ENCODE peak calls at places on chromosomes 16 and 17, in ten cellular contexts. One of them, this sample, is unnamed.

GRCh38 chr16:88368994-88369393 is 13.8 kb upstream of the ZNF469 start:
- DNase-seq in T-helper 2 cell: no peak
- DNase-seq in heart right ventricle: no peak
- DNase-seq in stimulated activated CD8-positive, alpha-beta memory T cell treated with anti-CD3 and anti-CD28 coated beads, Interleukin-15, amount 100 ng/mL, for 24 hours: no peak
- DNase-seq in activated CD4-positive, alpha-beta T cell treated with anti-CD3 and anti-CD28 coated beads, Interleukin-2, amount 50 U/mL, for 1 hour: no peak
- DNase-seq in Right ventricle myocardium superior: peak; percentile 2
- DNase-seq in activated T-cell treated with anti-CD3 and anti-CD28 coated beads, Interleukin-2, amount 50 U/mL, for 48 hours: no peak
- DNase-seq in hippocampal formation: no peak
- DNase-seq in ELR: no peak
- DNase-seq in activated gamma-delta T cell treated with Interleukin-2 at 50 U/mL for 16 hours: no peak
- DNase-seq in this sample: no peak

GRCh38 chr16:3759736-3760135 is 42.4 kb upstream of the TRAP1 start:
- DNase-seq in T-helper 2 cell: no peak
- DNase-seq in heart right ventricle: no peak
- DNase-seq in stimulated activated CD8-positive, alpha-beta memory T cell treated with anti-CD3 and anti-CD28 coated beads, Interleukin-15, amount 100 ng/mL, for 24 hours: no peak
- DNase-seq in activated CD4-positive, alpha-beta T cell treated with anti-CD3 and anti-CD28 coated beads, Interleukin-2, amount 50 U/mL, for 1 hour: no peak
- DNase-seq in Right ventricle myocardium superior: no peak
- DNase-seq in activated T-cell treated with anti-CD3 and anti-CD28 coated beads, Interleukin-2, amount 50 U/mL, for 48 hours: no peak
- DNase-seq in hippocampal formation: no peak
- DNase-seq in ELR: no peak
- DNase-seq in activated gamma-delta T cell treated with Interleukin-2 at 50 U/mL for 16 hours: no peak
- DNase-seq in this sample: no peak

GRCh38 chr16:5027086-5027485 is 6.6 kb downstream of the NAGPA start:
- DNase-seq in T-helper 2 cell: no peak
- DNase-seq in heart right ventricle: no peak
- DNase-seq in stimulated activated CD8-positive, alpha-beta memory T cell treated with anti-CD3 and anti-CD28 coated beads, Interleukin-15, amount 100 ng/mL, for 24 hours: no peak
- DNase-seq in activated CD4-positive, alpha-beta T cell treated with anti-CD3 and anti-CD28 coated beads, Interleukin-2, amount 50 U/mL, for 1 hour: no peak
- DNase-seq in Right ventricle myocardium superior: no peak
- DNase-seq in activated T-cell treated with anti-CD3 and anti-CD28 coated beads, Interleukin-2, amount 50 U/mL, for 48 hours: no peak
- DNase-seq in hippocampal formation: no peak
- DNase-seq in ELR: no peak
- DNase-seq in activated gamma-delta T cell treated with Interleukin-2 at 50 U/mL for 16 hours: no peak
- DNase-seq in this sample: no peak

GRCh38 chr16:3158014-3158497 is 23.2 kb downstream of the ZNF213 start:
- DNase-seq in T-helper 2 cell: no peak
- DNase-seq in heart right ventricle: no peak
- DNase-seq in stimulated activated CD8-positive, alpha-beta memory T cell treated with anti-CD3 and anti-CD28 coated beads, Interleukin-15, amount 100 ng/mL, for 24 hours: no peak
- DNase-seq in activated CD4-positive, alpha-beta T cell treated with anti-CD3 and anti-CD28 coated beads, Interleukin-2, amount 50 U/mL, for 1 hour: no peak
- DNase-seq in Right ventricle myocardium superior: peak; percentile 44
- DNase-seq in activated T-cell treated with anti-CD3 and anti-CD28 coated beads, Interleukin-2, amount 50 U/mL, for 48 hours: peak; percentile 37
- DNase-seq in hippocampal formation: no peak
- DNase-seq in ELR: peak; percentile 46
- DNase-seq in activated gamma-delta T cell treated with Interleukin-2 at 50 U/mL for 16 hours: no peak
- DNase-seq in this sample: no peak

GRCh38 chr17:34584805-34585416 is 5.5 kb downstream of the TMEM132E start:
- DNase-seq in T-helper 2 cell: no peak
- DNase-seq in heart right ventricle: no peak
- DNase-seq in stimulated activated CD8-positive, alpha-beta memory T cell treated with anti-CD3 and anti-CD28 coated beads, Interleukin-15, amount 100 ng/mL, for 24 hours: no peak
- DNase-seq in activated CD4-positive, alpha-beta T cell treated with anti-CD3 and anti-CD28 coated beads, Interleukin-2, amount 50 U/mL, for 1 hour: no peak
- DNase-seq in Right ventricle myocardium superior: no peak
- DNase-seq in activated T-cell treated with anti-CD3 and anti-CD28 coated beads, Interleukin-2, amount 50 U/mL, for 48 hours: no peak
- DNase-seq in hippocampal formation: peak; percentile 53
- DNase-seq in ELR: peak; percentile 39
- DNase-seq in activated gamma-delta T cell treated with Interleukin-2 at 50 U/mL for 16 hours: no peak
- DNase-seq in this sample: no peak

GRCh38 chr17:75909812-75910274 is 5.2 kb upstream of the MRPL38 start:
- DNase-seq in T-helper 2 cell: no peak
- DNase-seq in heart right ventricle: no peak
- DNase-seq in stimulated activated CD8-positive, alpha-beta memory T cell treated with anti-CD3 and anti-CD28 coated beads, Interleukin-15, amount 100 ng/mL, for 24 hours: no peak
- DNase-seq in activated CD4-positive, alpha-beta T cell treated with anti-CD3 and anti-CD28 coated beads, Interleukin-2, amount 50 U/mL, for 1 hour: no peak
- DNase-seq in Right ventricle myocardium superior: peak; percentile 50
- DNase-seq in activated T-cell treated with anti-CD3 and anti-CD28 coated beads, Interleukin-2, amount 50 U/mL, for 48 hours: no peak
- DNase-seq in hippocampal formation: no peak
- DNase-seq in ELR: no peak
- DNase-seq in activated gamma-delta T cell treated with Interleukin-2 at 50 U/mL for 16 hours: no peak
- DNase-seq in this sample: peak; percentile 53

GRCh38 chr16:11128211-11129123 is 127.5 kb downstream of the SOCS1 start:
- DNase-seq in T-helper 2 cell: no peak
- DNase-seq in heart right ventricle: peak; percentile 65
- DNase-seq in stimulated activated CD8-positive, alpha-beta memory T cell treated with anti-CD3 and anti-CD28 coated beads, Interleukin-15, amount 100 ng/mL, for 24 hours: no peak
- DNase-seq in activated CD4-positive, alpha-beta T cell treated with anti-CD3 and anti-CD28 coated beads, Interleukin-2, amount 50 U/mL, for 1 hour: no peak
- DNase-seq in Right ventricle myocardium superior: peak; percentile 85
- DNase-seq in activated T-cell treated with anti-CD3 and anti-CD28 coated beads, Interleukin-2, amount 50 U/mL, for 48 hours: no peak
- DNase-seq in hippocampal formation: no peak
- DNase-seq in ELR: peak; percentile 62
- DNase-seq in activated gamma-delta T cell treated with Interleukin-2 at 50 U/mL for 16 hours: no peak
- DNase-seq in this sample: no peak

GRCh38 chr17:82048571-82048971 is 3.0 kb downstream of the RFNG start:
- DNase-seq in T-helper 2 cell: no peak
- DNase-seq in heart right ventricle: no peak
- DNase-seq in stimulated activated CD8-positive, alpha-beta memory T cell treated with anti-CD3 and anti-CD28 coated beads, Interleukin-15, amount 100 ng/mL, for 24 hours: no peak
- DNase-seq in activated CD4-positive, alpha-beta T cell treated with anti-CD3 and anti-CD28 coated beads, Interleukin-2, amount 50 U/mL, for 1 hour: no peak
- DNase-seq in Right ventricle myocardium superior: no peak
- DNase-seq in activated T-cell treated with anti-CD3 and anti-CD28 coated beads, Interleukin-2, amount 50 U/mL, for 48 hours: no peak
- DNase-seq in hippocampal formation: no peak
- DNase-seq in ELR: no peak
- DNase-seq in activated gamma-delta T cell treated with Interleukin-2 at 50 U/mL for 16 hours: no peak
- DNase-seq in this sample: no peak

GRCh38 chr16:56362057-56362655 is 63.2 kb downstream of the AMFR start:
- DNase-seq in T-helper 2 cell: no peak
- DNase-seq in heart right ventricle: no peak
- DNase-seq in stimulated activated CD8-positive, alpha-beta memory T cell treated with anti-CD3 and anti-CD28 coated beads, Interleukin-15, amount 100 ng/mL, for 24 hours: no peak
- DNase-seq in activated CD4-positive, alpha-beta T cell treated with anti-CD3 and anti-CD28 coated beads, Interleukin-2, amount 50 U/mL, for 1 hour: no peak
- DNase-seq in Right ventricle myocardium superior: no peak
- DNase-seq in activated T-cell treated with anti-CD3 and anti-CD28 coated beads, Interleukin-2, amount 50 U/mL, for 48 hours: peak; percentile 14
- DNase-seq in hippocampal formation: no peak
- DNase-seq in ELR: no peak
- DNase-seq in activated gamma-delta T cell treated with Interleukin-2 at 50 U/mL for 16 hours: no peak
- DNase-seq in this sample: no peak

GRCh38 chr17:55458977-55459376 is 37.3 kb upstream of the MMD start:
- DNase-seq in T-helper 2 cell: peak; percentile 38
- DNase-seq in heart right ventricle: no peak
- DNase-seq in stimulated activated CD8-positive, alpha-beta memory T cell treated with anti-CD3 and anti-CD28 coated beads, Interleukin-15, amount 100 ng/mL, for 24 hours: peak; percentile 6
- DNase-seq in activated CD4-positive, alpha-beta T cell treated with anti-CD3 and anti-CD28 coated beads, Interleukin-2, amount 50 U/mL, for 1 hour: no peak
- DNase-seq in Right ventricle myocardium superior: no peak
- DNase-seq in activated T-cell treated with anti-CD3 and anti-CD28 coated beads, Interleukin-2, amount 50 U/mL, for 48 hours: peak; percentile 81
- DNase-seq in hippocampal formation: no peak
- DNase-seq in ELR: peak; percentile 97
- DNase-seq in activated gamma-delta T cell treated with Interleukin-2 at 50 U/mL for 16 hours: no peak
- DNase-seq in this sample: no peak

GRCh38 chr17:37742114-37742761 is 2.6 kb downstream of the HNF1B start:
- DNase-seq in T-helper 2 cell: no peak
- DNase-seq in heart right ventricle: no peak
- DNase-seq in stimulated activated CD8-positive, alpha-beta memory T cell treated with anti-CD3 and anti-CD28 coated beads, Interleukin-15, amount 100 ng/mL, for 24 hours: no peak
- DNase-seq in activated CD4-positive, alpha-beta T cell treated with anti-CD3 and anti-CD28 coated beads, Interleukin-2, amount 50 U/mL, for 1 hour: no peak
- DNase-seq in Right ventricle myocardium superior: no peak
- DNase-seq in activated T-cell treated with anti-CD3 and anti-CD28 coated beads, Interleukin-2, amount 50 U/mL, for 48 hours: peak; percentile 36
- DNase-seq in hippocampal formation: no peak
- DNase-seq in ELR: peak; percentile 47
- DNase-seq in activated gamma-delta T cell treated with Interleukin-2 at 50 U/mL for 16 hours: no peak
- DNase-seq in this sample: no peak

GRCh38 chr16:26857371-26857770 is 209.4 kb upstream of the C16orf82 start:
- DNase-seq in T-helper 2 cell: no peak
- DNase-seq in heart right ventricle: no peak
- DNase-seq in stimulated activated CD8-positive, alpha-beta memory T cell treated with anti-CD3 and anti-CD28 coated beads, Interleukin-15, amount 100 ng/mL, for 24 hours: no peak
- DNase-seq in activated CD4-positive, alpha-beta T cell treated with anti-CD3 and anti-CD28 coated beads, Interleukin-2, amount 50 U/mL, for 1 hour: no peak
- DNase-seq in Right ventricle myocardium superior: no peak
- DNase-seq in activated T-cell treated with anti-CD3 and anti-CD28 coated beads, Interleukin-2, amount 50 U/mL, for 48 hours: no peak
- DNase-seq in hippocampal formation: no peak
- DNase-seq in ELR: no peak
- DNase-seq in activated gamma-delta T cell treated with Interleukin-2 at 50 U/mL for 16 hours: no peak
- DNase-seq in this sample: no peak

GRCh38 chr17:49746791-49747490 is 17.0 kb downstream of the FAM117A start:
- DNase-seq in T-helper 2 cell: no peak
- DNase-seq in heart right ventricle: no peak
- DNase-seq in stimulated activated CD8-positive, alpha-beta memory T cell treated with anti-CD3 and anti-CD28 coated beads, Interleukin-15, amount 100 ng/mL, for 24 hours: no peak
- DNase-seq in activated CD4-positive, alpha-beta T cell treated with anti-CD3 and anti-CD28 coated beads, Interleukin-2, amount 50 U/mL, for 1 hour: no peak
- DNase-seq in Right ventricle myocardium superior: no peak
- DNase-seq in activated T-cell treated with anti-CD3 and anti-CD28 coated beads, Interleukin-2, amount 50 U/mL, for 48 hours: no peak
- DNase-seq in hippocampal formation: no peak
- DNase-seq in ELR: no peak
- DNase-seq in activated gamma-delta T cell treated with Interleukin-2 at 50 U/mL for 16 hours: no peak
- DNase-seq in this sample: no peak

GRCh38 chr16:75317101-75317522 is 65.7 kb upstream of the BCAR1 start:
- DNase-seq in T-helper 2 cell: no peak
- DNase-seq in heart right ventricle: peak; percentile 66
- DNase-seq in stimulated activated CD8-positive, alpha-beta memory T cell treated with anti-CD3 and anti-CD28 coated beads, Interleukin-15, amount 100 ng/mL, for 24 hours: no peak
- DNase-seq in activated CD4-positive, alpha-beta T cell treated with anti-CD3 and anti-CD28 coated beads, Interleukin-2, amount 50 U/mL, for 1 hour: no peak
- DNase-seq in Right ventricle myocardium superior: no peak
- DNase-seq in activated T-cell treated with anti-CD3 and anti-CD28 coated beads, Interleukin-2, amount 50 U/mL, for 48 hours: no peak
- DNase-seq in hippocampal formation: no peak
- DNase-seq in ELR: no peak
- DNase-seq in activated gamma-delta T cell treated with Interleukin-2 at 50 U/mL for 16 hours: no peak
- DNase-seq in this sample: no peak

GRCh38 chr17:50365649-50366393 is 7.2 kb downstream of the MRPL27 start:
- DNase-seq in T-helper 2 cell: no peak
- DNase-seq in heart right ventricle: no peak
- DNase-seq in stimulated activated CD8-positive, alpha-beta memory T cell treated with anti-CD3 and anti-CD28 coated beads, Interleukin-15, amount 100 ng/mL, for 24 hours: no peak
- DNase-seq in activated CD4-positive, alpha-beta T cell treated with anti-CD3 and anti-CD28 coated beads, Interleukin-2, amount 50 U/mL, for 1 hour: no peak
- DNase-seq in Right ventricle myocardium superior: no peak
- DNase-seq in activated T-cell treated with anti-CD3 and anti-CD28 coated beads, Interleukin-2, amount 50 U/mL, for 48 hours: no peak
- DNase-seq in hippocampal formation: no peak
- DNase-seq in ELR: no peak
- DNase-seq in activated gamma-delta T cell treated with Interleukin-2 at 50 U/mL for 16 hours: no peak
- DNase-seq in this sample: no peak

GRCh38 chr17:77456951-77457548 is 316.3 kb downstream of the SEC14L1 start:
- DNase-seq in T-helper 2 cell: no peak
- DNase-seq in heart right ventricle: no peak
- DNase-seq in stimulated activated CD8-positive, alpha-beta memory T cell treated with anti-CD3 and anti-CD28 coated beads, Interleukin-15, amount 100 ng/mL, for 24 hours: no peak
- DNase-seq in activated CD4-positive, alpha-beta T cell treated with anti-CD3 and anti-CD28 coated beads, Interleukin-2, amount 50 U/mL, for 1 hour: no peak
- DNase-seq in Right ventricle myocardium superior: no peak
- DNase-seq in activated T-cell treated with anti-CD3 and anti-CD28 coated beads, Interleukin-2, amount 50 U/mL, for 48 hours: peak; percentile 74
- DNase-seq in hippocampal formation: no peak
- DNase-seq in ELR: no peak
- DNase-seq in activated gamma-delta T cell treated with Interleukin-2 at 50 U/mL for 16 hours: no peak
- DNase-seq in this sample: no peak

GRCh38 chr17:81707725-81708646 is 4.1 kb upstream of the SLC25A10 start:
- DNase-seq in T-helper 2 cell: no peak
- DNase-seq in heart right ventricle: no peak
- DNase-seq in stimulated activated CD8-positive, alpha-beta memory T cell treated with anti-CD3 and anti-CD28 coated beads, Interleukin-15, amount 100 ng/mL, for 24 hours: no peak
- DNase-seq in activated CD4-positive, alpha-beta T cell treated with anti-CD3 and anti-CD28 coated beads, Interleukin-2, amount 50 U/mL, for 1 hour: no peak
- DNase-seq in Right ventricle myocardium superior: peak; percentile 36
- DNase-seq in activated T-cell treated with anti-CD3 and anti-CD28 coated beads, Interleukin-2, amount 50 U/mL, for 48 hours: no peak
- DNase-seq in hippocampal formation: no peak
- DNase-seq in ELR: no peak
- DNase-seq in activated gamma-delta T cell treated with Interleukin-2 at 50 U/mL for 16 hours: no peak
- DNase-seq in this sample: no peak

GRCh38 chr17:45101883-45102811 is 30.2 kb downstream of the PLCD3 start:
- DNase-seq in T-helper 2 cell: no peak
- DNase-seq in heart right ventricle: no peak
- DNase-seq in stimulated activated CD8-positive, alpha-beta memory T cell treated with anti-CD3 and anti-CD28 coated beads, Interleukin-15, amount 100 ng/mL, for 24 hours: no peak
- DNase-seq in activated CD4-positive, alpha-beta T cell treated with anti-CD3 and anti-CD28 coated beads, Interleukin-2, amount 50 U/mL, for 1 hour: no peak
- DNase-seq in Right ventricle myocardium superior: no peak
- DNase-seq in activated T-cell treated with anti-CD3 and anti-CD28 coated beads, Interleukin-2, amount 50 U/mL, for 48 hours: no peak
- DNase-seq in hippocampal formation: no peak
- DNase-seq in ELR: no peak
- DNase-seq in activated gamma-delta T cell treated with Interleukin-2 at 50 U/mL for 16 hours: no peak
- DNase-seq in this sample: no peak

GRCh38 chr17:58666858-58667267 is 25.0 kb downstream of the TEX14 start:
- DNase-seq in T-helper 2 cell: no peak
- DNase-seq in heart right ventricle: peak; percentile 87
- DNase-seq in stimulated activated CD8-positive, alpha-beta memory T cell treated with anti-CD3 and anti-CD28 coated beads, Interleukin-15, amount 100 ng/mL, for 24 hours: no peak
- DNase-seq in activated CD4-positive, alpha-beta T cell treated with anti-CD3 and anti-CD28 coated beads, Interleukin-2, amount 50 U/mL, for 1 hour: peak; percentile 22
- DNase-seq in Right ventricle myocardium superior: peak; percentile 84
- DNase-seq in activated T-cell treated with anti-CD3 and anti-CD28 coated beads, Interleukin-2, amount 50 U/mL, for 48 hours: peak; percentile 35
- DNase-seq in hippocampal formation: no peak
- DNase-seq in ELR: no peak
- DNase-seq in activated gamma-delta T cell treated with Interleukin-2 at 50 U/mL for 16 hours: no peak
- DNase-seq in this sample: peak; percentile 33

GRCh38 chr16:3690991-3691720 is 26.2 kb downstream of the TRAP1 start:
- DNase-seq in T-helper 2 cell: no peak
- DNase-seq in heart right ventricle: no peak
- DNase-seq in stimulated activated CD8-positive, alpha-beta memory T cell treated with anti-CD3 and anti-CD28 coated beads, Interleukin-15, amount 100 ng/mL, for 24 hours: no peak
- DNase-seq in activated CD4-positive, alpha-beta T cell treated with anti-CD3 and anti-CD28 coated beads, Interleukin-2, amount 50 U/mL, for 1 hour: no peak
- DNase-seq in Right ventricle myocardium superior: no peak
- DNase-seq in activated T-cell treated with anti-CD3 and anti-CD28 coated beads, Interleukin-2, amount 50 U/mL, for 48 hours: no peak
- DNase-seq in hippocampal formation: no peak
- DNase-seq in ELR: peak; percentile 15
- DNase-seq in activated gamma-delta T cell treated with Interleukin-2 at 50 U/mL for 16 hours: no peak
- DNase-seq in this sample: no peak

GRCh38 chr17:69492410-69493071 is 78.0 kb downstream of the MAP2K6 start:
- DNase-seq in T-helper 2 cell: no peak
- DNase-seq in heart right ventricle: no peak
- DNase-seq in stimulated activated CD8-positive, alpha-beta memory T cell treated with anti-CD3 and anti-CD28 coated beads, Interleukin-15, amount 100 ng/mL, for 24 hours: no peak
- DNase-seq in activated CD4-positive, alpha-beta T cell treated with anti-CD3 and anti-CD28 coated beads, Interleukin-2, amount 50 U/mL, for 1 hour: no peak
- DNase-seq in Right ventricle myocardium superior: no peak
- DNase-seq in activated T-cell treated with anti-CD3 and anti-CD28 coated beads, Interleukin-2, amount 50 U/mL, for 48 hours: no peak
- DNase-seq in hippocampal formation: no peak
- DNase-seq in ELR: peak; percentile 93
- DNase-seq in activated gamma-delta T cell treated with Interleukin-2 at 50 U/mL for 16 hours: no peak
- DNase-seq in this sample: no peak

GRCh38 chr17:7308625-7309433 is 1.4 kb downstream of the EIF5A start:
- DNase-seq in T-helper 2 cell: peak; percentile 74
- DNase-seq in heart right ventricle: peak; percentile 86
- DNase-seq in stimulated activated CD8-positive, alpha-beta memory T cell treated with anti-CD3 and anti-CD28 coated beads, Interleukin-15, amount 100 ng/mL, for 24 hours: peak; percentile 55
- DNase-seq in activated CD4-positive, alpha-beta T cell treated with anti-CD3 and anti-CD28 coated beads, Interleukin-2, amount 50 U/mL, for 1 hour: peak; percentile 84
- DNase-seq in Right ventricle myocardium superior: peak; percentile 70
- DNase-seq in activated T-cell treated with anti-CD3 and anti-CD28 coated beads, Interleukin-2, amount 50 U/mL, for 48 hours: peak; percentile 86
- DNase-seq in hippocampal formation: peak; percentile 28
- DNase-seq in ELR: peak; percentile 89
- DNase-seq in activated gamma-delta T cell treated with Interleukin-2 at 50 U/mL for 16 hours: peak; percentile 87
- DNase-seq in this sample: no peak

GRCh38 chr17:39927928-39928867 is 666 bp downstream of the LRRC3C start:
- DNase-seq in T-helper 2 cell: no peak
- DNase-seq in heart right ventricle: peak; percentile 62
- DNase-seq in stimulated activated CD8-positive, alpha-beta memory T cell treated with anti-CD3 and anti-CD28 coated beads, Interleukin-15, amount 100 ng/mL, for 24 hours: no peak
- DNase-seq in activated CD4-positive, alpha-beta T cell treated with anti-CD3 and anti-CD28 coated beads, Interleukin-2, amount 50 U/mL, for 1 hour: no peak
- DNase-seq in Right ventricle myocardium superior: peak; percentile 71
- DNase-seq in activated T-cell treated with anti-CD3 and anti-CD28 coated beads, Interleukin-2, amount 50 U/mL, for 48 hours: no peak
- DNase-seq in hippocampal formation: no peak
- DNase-seq in ELR: peak; percentile 24
- DNase-seq in activated gamma-delta T cell treated with Interleukin-2 at 50 U/mL for 16 hours: no peak
- DNase-seq in this sample: peak; percentile 32

GRCh38 chr16:9522589-9522988 is 431.1 kb downstream of the HAPSTR1 start:
- DNase-seq in T-helper 2 cell: no peak
- DNase-seq in heart right ventricle: no peak
- DNase-seq in stimulated activated CD8-positive, alpha-beta memory T cell treated with anti-CD3 and anti-CD28 coated beads, Interleukin-15, amount 100 ng/mL, for 24 hours: no peak
- DNase-seq in activated CD4-positive, alpha-beta T cell treated with anti-CD3 and anti-CD28 coated beads, Interleukin-2, amount 50 U/mL, for 1 hour: no peak
- DNase-seq in Right ventricle myocardium superior: no peak
- DNase-seq in activated T-cell treated with anti-CD3 and anti-CD28 coated beads, Interleukin-2, amount 50 U/mL, for 48 hours: no peak
- DNase-seq in hippocampal formation: no peak
- DNase-seq in ELR: no peak
- DNase-seq in activated gamma-delta T cell treated with Interleukin-2 at 50 U/mL for 16 hours: no peak
- DNase-seq in this sample: no peak

GRCh38 chr16:24610421-24610765 is 71.0 kb downstream of the RBBP6 start:
- DNase-seq in T-helper 2 cell: no peak
- DNase-seq in heart right ventricle: no peak
- DNase-seq in stimulated activated CD8-positive, alpha-beta memory T cell treated with anti-CD3 and anti-CD28 coated beads, Interleukin-15, amount 100 ng/mL, for 24 hours: no peak
- DNase-seq in activated CD4-positive, alpha-beta T cell treated with anti-CD3 and anti-CD28 coated beads, Interleukin-2, amount 50 U/mL, for 1 hour: no peak
- DNase-seq in Right ventricle myocardium superior: peak; percentile 59
- DNase-seq in activated T-cell treated with anti-CD3 and anti-CD28 coated beads, Interleukin-2, amount 50 U/mL, for 48 hours: no peak
- DNase-seq in hippocampal formation: peak; percentile 10
- DNase-seq in ELR: peak; percentile 53
- DNase-seq in activated gamma-delta T cell treated with Interleukin-2 at 50 U/mL for 16 hours: no peak
- DNase-seq in this sample: no peak

GRCh38 chr17:42101513-42102292 is 3.4 kb upstream of the ZNF385C start:
- DNase-seq in T-helper 2 cell: peak; percentile 59
- DNase-seq in heart right ventricle: peak; percentile 71
- DNase-seq in stimulated activated CD8-positive, alpha-beta memory T cell treated with anti-CD3 and anti-CD28 coated beads, Interleukin-15, amount 100 ng/mL, for 24 hours: peak; percentile 61
- DNase-seq in activated CD4-positive, alpha-beta T cell treated with anti-CD3 and anti-CD28 coated beads, Interleukin-2, amount 50 U/mL, for 1 hour: peak; percentile 51
- DNase-seq in Right ventricle myocardium superior: peak; percentile 88
- DNase-seq in activated T-cell treated with anti-CD3 and anti-CD28 coated beads, Interleukin-2, amount 50 U/mL, for 48 hours: peak; percentile 90
- DNase-seq in hippocampal formation: no peak
- DNase-seq in ELR: peak; percentile 77
- DNase-seq in activated gamma-delta T cell treated with Interleukin-2 at 50 U/mL for 16 hours: peak; percentile 57
- DNase-seq in this sample: peak; percentile 86

GRCh38 chr17:39740357-39741111 is 2.8 kb downstream of the GRB7 start:
- DNase-seq in T-helper 2 cell: no peak
- DNase-seq in heart right ventricle: no peak
- DNase-seq in stimulated activated CD8-positive, alpha-beta memory T cell treated with anti-CD3 and anti-CD28 coated beads, Interleukin-15, amount 100 ng/mL, for 24 hours: no peak
- DNase-seq in activated CD4-positive, alpha-beta T cell treated with anti-CD3 and anti-CD28 coated beads, Interleukin-2, amount 50 U/mL, for 1 hour: no peak
- DNase-seq in Right ventricle myocardium superior: no peak
- DNase-seq in activated T-cell treated with anti-CD3 and anti-CD28 coated beads, Interleukin-2, amount 50 U/mL, for 48 hours: no peak
- DNase-seq in hippocampal formation: no peak
- DNase-seq in ELR: peak; percentile 86
- DNase-seq in activated gamma-delta T cell treated with Interleukin-2 at 50 U/mL for 16 hours: no peak
- DNase-seq in this sample: peak; percentile 32

GRCh38 chr16:55331648-55332185 is 7.7 kb downstream of the IRX6 start:
- DNase-seq in T-helper 2 cell: no peak
- DNase-seq in heart right ventricle: no peak
- DNase-seq in stimulated activated CD8-positive, alpha-beta memory T cell treated with anti-CD3 and anti-CD28 coated beads, Interleukin-15, amount 100 ng/mL, for 24 hours: no peak
- DNase-seq in activated CD4-positive, alpha-beta T cell treated with anti-CD3 and anti-CD28 coated beads, Interleukin-2, amount 50 U/mL, for 1 hour: no peak
- DNase-seq in Right ventricle myocardium superior: no peak
- DNase-seq in activated T-cell treated with anti-CD3 and anti-CD28 coated beads, Interleukin-2, amount 50 U/mL, for 48 hours: no peak
- DNase-seq in hippocampal formation: no peak
- DNase-seq in ELR: no peak
- DNase-seq in activated gamma-delta T cell treated with Interleukin-2 at 50 U/mL for 16 hours: no peak
- DNase-seq in this sample: no peak